ENCODE peak calls at places on chromosomes 3 and 15, in eight cellular contexts. K is uterus, U is mammary epithelial cell, Y is OCI-LY7, W is A549, F is breast epithelium, J is AG10803, E is fibroblast of lung. V is an unnamed sample.

GRCh38 chr15:55279746-55280351 is 9.8 kb downstream of the RAB27A start:
- DNase-seq in K (peak), U (peak), Y (no peak), W (peak), F (no peak), J (peak), E (peak), V (peak)

GRCh38 chr3:128487813-128488635 is 5.0 kb downstream of the GATA2 start:
- DNase-seq in K (peak), U (peak), Y (no peak), W (peak), F (peak), J (peak), E (peak), V (peak)

GRCh38 chr3:142947352-142947751 is 16.1 kb downstream of the PAQR9 start:
- DNase-seq in K (no peak), U (no peak), Y (no peak), W (no peak), F (no peak), J (no peak), E (no peak), V (no peak)

GRCh38 chr15:40081691-40082194 is 26.9 kb downstream of the BMF start:
- DNase-seq in K (peak), U (peak), Y (no peak), W (peak), F (peak), J (peak), E (peak), V (no peak)

GRCh38 chr3:119342176-119342575 is 48.0 kb downstream of the ARHGAP31 start:
- DNase-seq in K (no peak), U (no peak), Y (no peak), W (no peak), F (no peak), J (peak), E (no peak), V (no peak)

GRCh38 chr15:52080031-52080430 is 32.5 kb downstream of the BCL2L10 start:
- DNase-seq in K (no peak), U (peak), Y (no peak), W (peak), F (no peak), J (no peak), E (peak), V (peak)

GRCh38 chr3:48422691-48423090 is 7.2 kb downstream of the PLXNB1 start:
- DNase-seq in K (no peak), U (no peak), Y (no peak), W (no peak), F (no peak), J (no peak), E (no peak), V (no peak)

GRCh38 chr3:173583496-173583895 is 186.0 kb downstream of the NLGN1 start:
- DNase-seq in K (no peak), U (no peak), Y (no peak), W (no peak), F (no peak), J (no peak), E (peak), V (no peak)

DNA sequence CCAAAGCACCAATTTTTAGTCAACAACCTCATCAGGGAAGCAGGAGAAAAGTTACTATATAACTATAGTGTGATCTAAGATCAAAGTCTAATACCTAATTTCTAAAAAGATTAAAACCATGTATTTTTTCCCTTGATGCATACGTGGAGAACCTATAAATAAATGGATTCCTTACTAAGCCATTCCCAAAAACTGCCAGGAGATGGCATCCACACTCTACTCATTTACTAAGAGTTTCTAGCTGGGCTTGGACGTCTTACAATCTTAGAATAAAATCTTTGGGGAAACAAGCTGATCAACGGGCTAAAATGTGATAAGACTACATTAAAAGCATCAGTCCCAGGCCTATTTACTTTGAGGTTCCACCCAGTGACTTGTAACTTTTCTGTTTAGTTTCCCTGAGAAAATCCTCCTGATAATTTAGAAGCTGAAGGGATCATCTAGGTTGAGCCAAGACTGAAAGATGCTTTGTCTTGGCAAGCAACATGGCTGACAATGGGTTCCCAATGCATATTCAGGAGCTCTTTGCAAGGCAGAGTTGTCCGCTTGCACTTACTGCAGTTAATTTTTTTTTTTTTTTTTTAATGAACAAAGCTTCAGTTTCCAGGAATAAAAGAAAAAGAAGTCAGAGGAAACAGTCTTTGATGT is 85.5 kb upstream of the FGF12 start:
- DNase-seq in K (peak), U (peak), Y (peak), W (peak), F (no peak), J (peak), E (peak), V (peak)
- TF ChIP-seq CTCF in K (peak), U (peak), Y (peak), W (peak), F (peak), J (peak), E (peak), V (peak)

DNA sequence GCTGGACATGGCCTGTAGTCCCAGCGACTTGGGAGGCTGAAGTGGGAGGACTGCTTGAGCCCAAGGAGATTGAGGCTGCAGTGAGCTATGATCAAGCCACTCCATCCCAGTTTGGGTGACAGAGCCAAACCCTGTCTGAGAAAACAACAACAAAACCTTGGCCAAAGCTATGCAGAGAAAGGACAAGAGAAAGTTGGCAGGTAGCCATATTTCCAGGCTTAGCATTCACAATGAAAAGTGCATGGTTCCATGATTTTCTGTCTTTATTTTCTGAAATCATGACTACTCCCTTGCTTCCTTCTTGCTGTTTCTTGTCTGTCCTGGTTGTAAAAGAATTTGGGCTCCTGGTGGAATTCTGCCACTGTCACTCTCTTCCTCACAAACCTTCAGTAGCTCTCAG is 284.6 kb upstream of the C2CD4B start:
- DNase-seq in K (no peak), U (no peak), Y (no peak), W (no peak), F (no peak), J (no peak), E (no peak), V (no peak)
- H3K4me3 ChIP-seq in K (no peak), U (no peak), Y (no peak), W (no peak), F (no peak), J (no peak), E (no peak), V (no peak)

GRCh38 chr3:186425788-186426730 is 64.0 kb upstream of the DGKG start:
- DNase-seq in K (no peak), U (peak), Y (no peak), W (peak), F (no peak), J (peak), E (peak), V (peak)
- TF ChIP-seq CTCF in K (no peak), U (peak), Y (peak), W (no peak), F (peak), J (peak), E (peak), V (peak)

GRCh38 chr3:63972987-63973386 is 50.3 kb downstream of the PSMD6 start:
- DNase-seq in K (no peak), U (no peak), Y (no peak), W (no peak), F (no peak), J (no peak), E (no peak), V (no peak)
- H3K4me3 ChIP-seq in K (no peak), U (no peak), Y (no peak), W (no peak), F (no peak), J (no peak), E (no peak), V (no peak)

GRCh38 chr3:101690972-101691371 is 4.5 kb upstream of the RPL24 start:
- DNase-seq in K (no peak), U (no peak), Y (peak), W (no peak), F (no peak), J (no peak), E (no peak), V (no peak)

DNA sequence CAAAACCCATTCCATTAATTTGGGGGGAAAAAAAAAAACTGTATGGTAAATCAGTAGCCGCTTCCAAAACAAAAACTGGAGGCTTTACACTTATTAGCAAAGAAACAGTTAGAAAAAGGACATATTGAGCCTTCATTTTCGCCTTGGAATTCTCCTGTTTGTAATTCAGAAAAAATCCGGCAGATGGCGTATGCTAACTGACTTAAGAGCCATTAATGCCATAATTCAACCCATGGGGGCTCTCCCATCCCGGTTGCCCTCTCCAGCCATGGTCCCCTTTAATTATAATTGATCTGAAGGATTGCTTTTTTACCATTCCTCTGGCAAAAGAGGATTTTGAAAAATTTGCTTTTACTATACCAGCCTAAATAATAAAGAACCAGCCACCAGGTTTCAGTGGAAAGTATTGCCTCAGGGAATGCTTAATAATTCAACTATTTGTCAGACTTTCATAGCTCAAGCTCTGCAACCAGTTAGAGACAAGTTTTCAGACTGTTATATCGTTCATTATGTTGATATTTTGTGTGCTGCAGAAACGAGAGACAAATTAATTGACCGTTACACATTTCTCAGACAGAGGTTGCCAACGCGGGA is 9.4 kb upstream of the RPL24 start:
- DNase-seq in K (peak), U (peak), Y (peak), W (peak), F (no peak), J (peak), E (peak), V (peak)
- TF ChIP-seq CTCF in K (peak), U (peak), Y (peak), W (peak), F (peak), J (peak), E (peak), V (peak)

GRCh38 chr3:107068980-107069379 is 308.3 kb upstream of the CCDC54 start:
- DNase-seq in K (no peak), U (peak), Y (no peak), W (no peak), F (no peak), J (peak), E (peak), V (peak)
- H3K4me3 ChIP-seq in K (no peak), U (no peak), Y (no peak), W (no peak), F (no peak), J (no peak), E (no peak), V (no peak)

V was measured in epithelial cell of esophagus.